ENCODE peak calls at places on chromosomes 11 and 22, in nine cellular contexts. One of them, this sample, is unnamed.

GRCh38 chr11:9566561-9567063 is 6.9 kb upstream of the WEE1 start:
- DNase-seq in HepG2: no peak
- DNase-seq in upper lobe of left lung: no peak
- DNase-seq in K562: no peak
- DNase-seq in suprapubic skin: no peak
- DNase-seq in sigmoid colon: no peak
- DNase-seq in SK-N-SH: no peak
- DNase-seq in transverse colon: no peak
- DNase-seq in stomach: no peak
- DNase-seq in this sample: no peak

GRCh38 chr11:2136209-2136951 is 2.8 kb downstream of the IGF2 start:
- DNase-seq in sigmoid colon: no peak
- DNase-seq in suprapubic skin: no peak
- DNase-seq in K562: no peak
- DNase-seq in stomach: no peak
- DNase-seq in SK-N-SH: no peak
- DNase-seq in upper lobe of left lung: peak; percentile 62
- DNase-seq in transverse colon: no peak
- DNase-seq in HepG2: no peak
- DNase-seq in this sample: no peak

GRCh38 chr11:92225563-92226308 is 1.1 kb downstream of the FAT3 start:
- DNase-seq in sigmoid colon: peak; percentile 64
- DNase-seq in K562: no peak
- DNase-seq in suprapubic skin: no peak
- DNase-seq in HepG2: no peak
- DNase-seq in stomach: no peak
- DNase-seq in SK-N-SH: peak; percentile 71
- DNase-seq in transverse colon: no peak
- DNase-seq in upper lobe of left lung: peak; percentile 86
- DNase-seq in this sample: no peak

GRCh38 chr22:37752189-37753061 is 55.3 kb upstream of the GCAT start:
- DNase-seq in upper lobe of left lung: peak; percentile 90
- DNase-seq in SK-N-SH: peak; percentile 94
- DNase-seq in suprapubic skin: peak; percentile 96
- DNase-seq in stomach: peak; percentile 93
- DNase-seq in HepG2: peak; percentile 73
- DNase-seq in K562: no peak
- DNase-seq in transverse colon: peak; percentile 89
- DNase-seq in sigmoid colon: peak; percentile 97
- DNase-seq in this sample: peak; percentile 96

GRCh38 chr11:65639623-65640482 is 2.0 kb downstream of the SIPA1 start:
- DNase-seq in upper lobe of left lung: no peak
- DNase-seq in HepG2: no peak
- DNase-seq in stomach: no peak
- DNase-seq in sigmoid colon: no peak
- DNase-seq in K562: no peak
- DNase-seq in suprapubic skin: no peak
- DNase-seq in SK-N-SH: no peak
- DNase-seq in transverse colon: peak; percentile 67
- DNase-seq in this sample: no peak

GRCh38 chr11:106496677-106497076 is 419.2 kb downstream of the AASDHPPT start:
- DNase-seq in transverse colon: no peak
- DNase-seq in suprapubic skin: no peak
- DNase-seq in SK-N-SH: no peak
- DNase-seq in upper lobe of left lung: no peak
- DNase-seq in stomach: no peak
- DNase-seq in K562: no peak
- DNase-seq in sigmoid colon: no peak
- DNase-seq in HepG2: no peak
- DNase-seq in this sample: no peak

GRCh38 chr11:1198766-1199688 is 23.8 kb upstream of the MUC5B start:
- DNase-seq in HepG2: no peak
- DNase-seq in stomach: peak; percentile 27
- DNase-seq in suprapubic skin: peak; percentile 60
- DNase-seq in SK-N-SH: peak; percentile 36
- DNase-seq in transverse colon: peak; percentile 4
- DNase-seq in K562: no peak
- DNase-seq in upper lobe of left lung: peak; percentile 81
- DNase-seq in sigmoid colon: peak; percentile 58
- DNase-seq in this sample: no peak

GRCh38 chr11:105821366-105821765 is 200.7 kb downstream of the MSANTD4 start:
- DNase-seq in K562: no peak
- DNase-seq in sigmoid colon: no peak
- DNase-seq in HepG2: no peak
- DNase-seq in transverse colon: no peak
- DNase-seq in upper lobe of left lung: no peak
- DNase-seq in stomach: no peak
- DNase-seq in suprapubic skin: no peak
- DNase-seq in SK-N-SH: no peak
- DNase-seq in this sample: no peak

GRCh38 chr11:119149371-119150275 is 771 bp downstream of the ABCG4 start:
- DNase-seq in HepG2: no peak
- DNase-seq in K562: no peak
- DNase-seq in SK-N-SH: peak; percentile 82
- DNase-seq in stomach: no peak
- DNase-seq in sigmoid colon: no peak
- DNase-seq in suprapubic skin: no peak
- DNase-seq in upper lobe of left lung: peak; percentile 73
- DNase-seq in transverse colon: no peak
- DNase-seq in this sample: no peak

GRCh38 chr22:28479912-28480311 is 199.7 kb downstream of the TTC28 start:
- DNase-seq in stomach: no peak
- DNase-seq in K562: no peak
- DNase-seq in HepG2: no peak
- DNase-seq in SK-N-SH: peak; percentile 6
- DNase-seq in sigmoid colon: no peak
- DNase-seq in upper lobe of left lung: no peak
- DNase-seq in suprapubic skin: no peak
- DNase-seq in transverse colon: no peak
- DNase-seq in this sample: no peak

GRCh38 chr22:35921777-35922176 is 106.8 kb downstream of the RBFOX2 start:
- DNase-seq in HepG2: peak; percentile 75
- DNase-seq in K562: peak; percentile 24
- DNase-seq in suprapubic skin: peak; percentile 72
- DNase-seq in stomach: peak; percentile 53
- DNase-seq in sigmoid colon: peak; percentile 90
- DNase-seq in transverse colon: peak; percentile 70
- DNase-seq in upper lobe of left lung: no peak
- DNase-seq in SK-N-SH: peak; percentile 49
- DNase-seq in this sample: no peak

GRCh38 chr22:26109686-26110315 is 59.5 kb upstream of the SEZ6L start:
- DNase-seq in K562: no peak
- DNase-seq in suprapubic skin: no peak
- DNase-seq in stomach: no peak
- DNase-seq in upper lobe of left lung: no peak
- DNase-seq in transverse colon: no peak
- DNase-seq in HepG2: no peak
- DNase-seq in sigmoid colon: no peak
- DNase-seq in SK-N-SH: no peak
- DNase-seq in this sample: no peak

GRCh38 chr11:128473631-128474030 is 113.7 kb downstream of the ETS1 start:
- DNase-seq in sigmoid colon: no peak
- DNase-seq in suprapubic skin: no peak
- DNase-seq in HepG2: no peak
- DNase-seq in transverse colon: no peak
- DNase-seq in stomach: no peak
- DNase-seq in upper lobe of left lung: no peak
- DNase-seq in SK-N-SH: no peak
- DNase-seq in K562: no peak
- DNase-seq in this sample: no peak

GRCh38 chr11:114366331-114367243 is 33.7 kb downstream of the C11orf71 start:
- DNase-seq in transverse colon: no peak
- DNase-seq in upper lobe of left lung: no peak
- DNase-seq in HepG2: no peak
- DNase-seq in K562: no peak
- DNase-seq in sigmoid colon: no peak
- DNase-seq in SK-N-SH: no peak
- DNase-seq in stomach: no peak
- DNase-seq in suprapubic skin: no peak
- DNase-seq in this sample: no peak

DNA sequence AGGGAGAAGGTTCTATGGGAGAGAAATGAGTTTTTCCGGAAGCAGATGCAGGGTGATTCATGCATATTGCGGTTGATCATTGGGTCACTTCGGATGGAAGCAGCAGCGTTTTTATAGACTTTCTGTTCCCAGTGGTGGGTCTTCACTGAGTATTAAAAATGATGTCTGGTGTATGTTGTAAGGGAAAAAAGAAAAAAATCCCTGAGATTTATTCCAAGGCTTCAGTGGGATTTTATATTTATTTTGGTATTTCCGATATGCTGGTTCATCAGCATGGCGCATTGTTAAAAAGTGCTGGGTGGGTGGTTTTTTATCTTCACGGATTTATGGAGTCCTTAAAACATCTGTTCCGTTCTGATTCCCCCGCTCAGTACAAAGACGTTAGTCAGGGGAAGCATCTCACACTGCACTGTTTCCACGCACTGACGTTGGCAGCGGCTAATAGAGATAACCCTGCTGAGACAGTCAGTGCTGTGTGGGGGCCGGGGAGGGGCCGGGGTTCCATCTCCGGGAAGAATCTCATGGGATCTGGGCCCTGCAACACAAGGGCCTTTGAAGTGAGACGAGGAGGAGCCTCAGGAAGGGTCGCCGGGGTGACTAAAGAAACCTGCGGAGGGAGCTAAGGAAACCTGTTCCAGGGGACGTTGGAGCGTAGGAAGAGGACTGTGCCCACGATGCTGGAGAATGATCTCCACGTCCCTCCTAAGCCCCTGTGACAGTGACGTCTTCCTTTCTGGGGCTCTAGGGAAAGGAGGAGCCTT is 390.0 kb downstream of the NTM start:
- DNase-seq in transverse colon: no peak
- DNase-seq in upper lobe of left lung: peak; percentile 17
- DNase-seq in HepG2: no peak
- DNase-seq in SK-N-SH: no peak
- DNase-seq in suprapubic skin: no peak
- DNase-seq in sigmoid colon: no peak
- DNase-seq in stomach: no peak
- DNase-seq in K562: no peak
- DNase-seq in this sample: peak; percentile 47
- TF ChIP-seq POLR2AphosphoS5 in transverse colon: no peak
- TF ChIP-seq POLR2AphosphoS5 in upper lobe of left lung: no peak
- TF ChIP-seq POLR2AphosphoS5 in HepG2: no peak
- TF ChIP-seq POLR2AphosphoS5 in SK-N-SH: no peak
- TF ChIP-seq POLR2AphosphoS5 in suprapubic skin: no peak
- TF ChIP-seq POLR2AphosphoS5 in sigmoid colon: no peak
- TF ChIP-seq POLR2AphosphoS5 in stomach: no peak
- TF ChIP-seq POLR2AphosphoS5 in K562: no peak
- TF ChIP-seq POLR2AphosphoS5 in this sample: no peak

GRCh38 chr22:46087816-46088277 is 62.5 kb upstream of the PPARA start:
- DNase-seq in K562: peak; percentile 74
- DNase-seq in SK-N-SH: peak; percentile 94
- DNase-seq in transverse colon: peak; percentile 80
- DNase-seq in suprapubic skin: peak; percentile 95
- DNase-seq in stomach: peak; percentile 88
- DNase-seq in HepG2: no peak
- DNase-seq in upper lobe of left lung: peak; percentile 94
- DNase-seq in sigmoid colon: peak; percentile 98
- DNase-seq in this sample: peak; percentile 98
- H3K36me3 ChIP-seq in K562: peaks cover 35% of the 10 kb centered on the region
- H3K36me3 ChIP-seq in SK-N-SH: peaks cover 89% of the 10 kb centered on the region
- H3K36me3 ChIP-seq in transverse colon: no peaks in the 10 kb centered on the region
- H3K36me3 ChIP-seq in suprapubic skin: peaks cover 8% of the 10 kb centered on the region
- H3K36me3 ChIP-seq in stomach: peaks cover 35% of the 10 kb centered on the region
- H3K36me3 ChIP-seq in HepG2: no peaks in the 10 kb centered on the region
- H3K36me3 ChIP-seq in upper lobe of left lung: peaks cover 57% of the 10 kb centered on the region
- H3K36me3 ChIP-seq in sigmoid colon: no peaks in the 10 kb centered on the region
- H3K36me3 ChIP-seq in this sample: peaks cover 43% of the 10 kb centered on the region

GRCh38 chr11:74021998-74022397 is 13.1 kb upstream of the UCP3 start:
- DNase-seq in stomach: no peak
- DNase-seq in upper lobe of left lung: no peak
- DNase-seq in suprapubic skin: no peak
- DNase-seq in K562: no peak
- DNase-seq in SK-N-SH: no peak
- DNase-seq in transverse colon: no peak
- DNase-seq in HepG2: no peak
- DNase-seq in sigmoid colon: no peak
- DNase-seq in this sample: no peak

GRCh38 chr11:74023291-74023690 is 14.4 kb upstream of the UCP3 start:
- DNase-seq in suprapubic skin: no peak
- DNase-seq in stomach: no peak
- DNase-seq in SK-N-SH: no peak
- DNase-seq in upper lobe of left lung: no peak
- DNase-seq in sigmoid colon: no peak
- DNase-seq in K562: no peak
- DNase-seq in HepG2: no peak
- DNase-seq in transverse colon: no peak
- DNase-seq in this sample: no peak

GRCh38 chr11:74024630-74025029 is 15.7 kb upstream of the UCP3 start:
- DNase-seq in upper lobe of left lung: no peak
- DNase-seq in transverse colon: peak; percentile 33
- DNase-seq in sigmoid colon: peak; percentile 86
- DNase-seq in HepG2: no peak
- DNase-seq in K562: peak; percentile 45
- DNase-seq in stomach: peak; percentile 40
- DNase-seq in SK-N-SH: no peak
- DNase-seq in suprapubic skin: no peak
- DNase-seq in this sample: peak; percentile 93

GRCh38 chr11:74022541-74022940 is 13.7 kb upstream of the UCP3 start:
- DNase-seq in HepG2: no peak
- DNase-seq in K562: no peak
- DNase-seq in stomach: no peak
- DNase-seq in sigmoid colon: no peak
- DNase-seq in transverse colon: no peak
- DNase-seq in suprapubic skin: no peak
- DNase-seq in SK-N-SH: no peak
- DNase-seq in upper lobe of left lung: no peak
- DNase-seq in this sample: no peak

DNA sequence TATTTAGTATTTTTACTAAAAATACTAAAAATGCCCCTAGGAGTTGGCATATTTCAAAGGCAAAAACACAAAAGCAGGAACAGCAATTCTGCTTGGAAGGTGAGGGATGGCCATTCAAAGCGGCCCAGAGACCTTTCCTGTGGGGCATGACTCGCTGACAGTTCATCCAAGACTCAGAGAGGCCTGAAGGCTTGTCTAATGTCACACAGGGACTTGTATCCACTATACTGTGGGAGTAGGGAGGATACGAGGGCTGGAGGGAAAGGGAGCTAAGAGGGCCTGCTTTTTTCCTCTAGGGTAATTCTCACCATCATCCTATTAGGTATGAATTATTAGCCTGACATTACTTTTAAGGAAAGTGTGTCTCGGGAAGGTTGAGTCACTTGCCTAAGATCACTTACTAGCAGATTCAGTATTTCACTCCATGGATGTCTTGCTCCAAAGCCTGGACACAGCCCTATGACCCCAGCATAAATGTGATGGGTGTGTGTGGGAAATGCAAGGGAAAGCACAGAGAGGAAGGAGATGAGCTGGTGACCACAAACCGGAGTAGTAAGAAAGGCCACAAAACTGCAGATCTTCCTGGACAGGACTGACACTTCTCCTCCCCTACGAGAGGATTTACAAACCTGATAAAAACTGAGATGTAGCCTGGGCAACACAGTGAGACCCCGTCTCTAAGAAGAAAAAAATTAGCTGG is 16.7 kb upstream of the UCP3 start:
- DNase-seq in transverse colon: no peak
- DNase-seq in stomach: no peak
- DNase-seq in SK-N-SH: no peak
- DNase-seq in K562: no peak
- DNase-seq in sigmoid colon: no peak
- DNase-seq in upper lobe of left lung: no peak
- DNase-seq in suprapubic skin: no peak
- DNase-seq in HepG2: no peak
- DNase-seq in this sample: no peak
- TF ChIP-seq EP300 in transverse colon: no peak
- TF ChIP-seq EP300 in stomach: no peak
- TF ChIP-seq EP300 in SK-N-SH: no peak
- TF ChIP-seq EP300 in K562: no peak
- TF ChIP-seq EP300 in sigmoid colon: no peak
- TF ChIP-seq EP300 in upper lobe of left lung: no peak
- TF ChIP-seq EP300 in suprapubic skin: no peak
- TF ChIP-seq EP300 in HepG2: no peak
- TF ChIP-seq EP300 in this sample: no peak

GRCh38 chr11:64206457-64207246 is at the start of gene FERMT3:
- DNase-seq in sigmoid colon: no peak
- DNase-seq in transverse colon: peak; percentile 90
- DNase-seq in stomach: peak; percentile 83
- DNase-seq in SK-N-SH: peak; percentile 27
- DNase-seq in suprapubic skin: peak; percentile 74
- DNase-seq in upper lobe of left lung: peak; percentile 89
- DNase-seq in K562: peak; percentile 73
- DNase-seq in HepG2: no peak
- DNase-seq in this sample: no peak
- TF ChIP-seq POLR2AphosphoS5 in sigmoid colon: no peak
- TF ChIP-seq POLR2AphosphoS5 in transverse colon: peak; percentile 56
- TF ChIP-seq POLR2AphosphoS5 in stomach: no peak
- TF ChIP-seq POLR2AphosphoS5 in SK-N-SH: no peak
- TF ChIP-seq POLR2AphosphoS5 in suprapubic skin: no peak
- TF ChIP-seq POLR2AphosphoS5 in upper lobe of left lung: no peak
- TF ChIP-seq POLR2AphosphoS5 in K562: peak; percentile 50
- TF ChIP-seq POLR2AphosphoS5 in HepG2: no peak
- TF ChIP-seq POLR2AphosphoS5 in this sample: peak; percentile 18

This sample was measured in esophagus muscularis mucosa.